ENCODE peak calls at places on chromosomes 3 and 15, in nine cellular contexts. K, N, Z, C, O, A, X, T and W are unnamed samples.
A peak's percentile ranks its signal among the peaks of the same experiment; 100 is the strongest.

GRCh38 chr3:172249039-172249438 is 199.2 kb downstream of the GHSR start:
- DNase-seq in Z (no peak), N (no peak), C (no peak), A (no peak), O (no peak), K (no peak), X (no peak), T (no peak), W (no peak)

GRCh38 chr15:37125143-37125542 is 24.8 kb upstream of the MEIS2 start:
- DNase-seq in X (no peak), O (no peak), C (no peak), N (no peak), K (no peak), Z (peak; percentile 61), T (no peak), A (no peak), W (no peak)

GRCh38 chr15:77580991-77581682 is 51.6 kb downstream of the LINGO1 start:
- DNase-seq in C (peak; percentile 60), X (no peak), T (no peak), A (no peak), Z (no peak), N (no peak), K (no peak), O (no peak), W (peak; percentile 44)

GRCh38 chr3:110521019-110521418 is 550.6 kb upstream of the NECTIN3 start:
- DNase-seq in O (no peak), Z (no peak), A (no peak), C (no peak), N (peak; percentile 97), X (no peak), K (no peak), T (no peak), W (no peak)

GRCh38 chr15:36175781-36176211 is 403.6 kb upstream of the CDIN1 start:
- DNase-seq in T (no peak), C (no peak), Z (no peak), N (no peak), X (no peak), K (no peak), A (no peak), O (no peak), W (no peak)

GRCh38 chr3:111715911-111716523 is 120.9 kb upstream of the ZBED2 start:
- DNase-seq in Z (no peak), K (no peak), C (peak; percentile 77), N (peak; percentile 65), O (no peak), T (peak; percentile 59), A (peak; percentile 47), X (no peak), W (peak; percentile 59)

GRCh38 chr15:91515188-91515754 is 338.2 kb upstream of the SLCO3A1 start:
- DNase-seq in X (no peak), C (no peak), K (no peak), N (peak; percentile 14), A (no peak), Z (peak; percentile 69), T (no peak), O (no peak), W (peak; percentile 26)

GRCh38 chr3:31066999-31067398 is 172.5 kb upstream of the GADL1 start:
- DNase-seq in A (no peak), K (no peak), O (no peak), Z (no peak), T (no peak), X (no peak), C (no peak), N (no peak), W (peak; percentile 26)

GRCh38 chr15:98779463-98780071 is 131.2 kb downstream of the IGF1R start:
- DNase-seq in C (peak; percentile 85), X (peak; percentile 80), T (peak; percentile 96), N (peak; percentile 77), K (peak; percentile 41), A (peak; percentile 64), O (peak; percentile 89), Z (peak; percentile 86), W (peak; percentile 76)

GRCh38 chr15:75823860-75824613 is 19.2 kb upstream of the UBE2Q2 start:
- DNase-seq in K (no peak), N (peak; percentile 64), O (no peak), X (no peak), C (no peak), A (peak; percentile 42), T (peak; percentile 69), Z (no peak), W (no peak)

GRCh38 chr3:36653095-36653494 is 111.3 kb downstream of the DCLK3 start:
- DNase-seq in A (no peak), K (no peak), Z (no peak), X (no peak), N (no peak), T (no peak), C (no peak), O (no peak), W (no peak)

GRCh38 chr15:39587291-39587909 is 6.5 kb downstream of the THBS1 start:
- DNase-seq in O (no peak), Z (no peak), X (no peak), K (no peak), N (peak; percentile 74), C (no peak), A (no peak), T (no peak), W (no peak)

GRCh38 chr3:136672457-136672856 is 79.7 kb downstream of the STAG1 start:
- DNase-seq in C (no peak), T (no peak), Z (no peak), N (no peak), O (no peak), A (no peak), K (no peak), X (no peak), W (no peak)

GRCh38 chr15:63915888-63916731 is 82.4 kb upstream of the HERC1 start:
- DNase-seq in T (peak; percentile 68), A (no peak), O (peak; percentile 61), C (no peak), N (peak; percentile 78), Z (no peak), K (no peak), X (no peak), W (no peak)

DNA sequence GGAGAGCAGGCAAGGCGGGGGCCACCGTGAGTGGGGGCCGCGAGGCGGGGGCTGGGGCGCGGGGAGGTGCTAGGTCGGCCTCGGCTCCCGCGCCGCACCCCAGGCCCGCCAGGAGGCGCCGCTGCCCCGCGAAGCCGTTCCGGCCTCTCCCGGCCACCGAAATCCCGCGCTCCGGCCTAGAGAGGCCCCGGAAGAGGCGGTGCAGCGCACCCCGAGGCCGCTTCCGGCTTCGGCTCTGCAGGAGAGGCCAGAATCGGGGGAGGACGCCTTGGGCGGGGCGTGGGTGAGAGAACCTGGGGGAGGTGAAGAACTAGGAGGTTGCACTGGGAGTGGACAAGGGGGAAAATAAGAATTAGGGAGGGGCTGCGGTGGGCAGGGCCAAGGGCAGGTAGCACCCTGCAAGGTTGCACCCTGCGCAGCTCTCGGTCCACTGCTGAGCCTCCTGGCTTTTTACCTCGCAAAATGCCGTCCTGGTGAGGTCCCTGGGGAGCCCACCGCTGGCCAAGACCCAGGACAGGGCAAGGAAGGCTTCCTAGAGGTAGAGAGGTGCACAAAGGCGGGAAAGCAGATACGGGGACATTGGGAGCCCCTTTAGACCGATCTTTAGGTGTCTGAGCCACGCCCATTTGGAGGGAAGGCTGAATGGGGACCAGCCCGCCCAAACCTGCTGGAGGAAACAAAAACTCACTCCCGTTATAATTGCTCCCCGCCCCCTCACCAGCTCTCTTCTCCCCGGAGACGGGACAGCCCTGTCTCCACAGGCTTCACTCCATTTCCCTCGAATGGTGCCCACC is 8.4 kb upstream of the GNAI2 start:
- DNase-seq in N (peak; percentile 62), Z (peak; percentile 95), X (peak; percentile 96), A (peak; percentile 82), C (peak; percentile 95), K (peak; percentile 61), T (peak; percentile 94), O (peak; percentile 99), W (peak; percentile 94)
- TF ChIP-seq POLR2AphosphoS5 in N (peak; percentile 81), Z (no peak), X (peak; percentile 59), A (peak; percentile 74), C (peak; percentile 52), K (peak; percentile 66), T (no peak), O (peak; percentile 93), W (peak; percentile 66)

DNA sequence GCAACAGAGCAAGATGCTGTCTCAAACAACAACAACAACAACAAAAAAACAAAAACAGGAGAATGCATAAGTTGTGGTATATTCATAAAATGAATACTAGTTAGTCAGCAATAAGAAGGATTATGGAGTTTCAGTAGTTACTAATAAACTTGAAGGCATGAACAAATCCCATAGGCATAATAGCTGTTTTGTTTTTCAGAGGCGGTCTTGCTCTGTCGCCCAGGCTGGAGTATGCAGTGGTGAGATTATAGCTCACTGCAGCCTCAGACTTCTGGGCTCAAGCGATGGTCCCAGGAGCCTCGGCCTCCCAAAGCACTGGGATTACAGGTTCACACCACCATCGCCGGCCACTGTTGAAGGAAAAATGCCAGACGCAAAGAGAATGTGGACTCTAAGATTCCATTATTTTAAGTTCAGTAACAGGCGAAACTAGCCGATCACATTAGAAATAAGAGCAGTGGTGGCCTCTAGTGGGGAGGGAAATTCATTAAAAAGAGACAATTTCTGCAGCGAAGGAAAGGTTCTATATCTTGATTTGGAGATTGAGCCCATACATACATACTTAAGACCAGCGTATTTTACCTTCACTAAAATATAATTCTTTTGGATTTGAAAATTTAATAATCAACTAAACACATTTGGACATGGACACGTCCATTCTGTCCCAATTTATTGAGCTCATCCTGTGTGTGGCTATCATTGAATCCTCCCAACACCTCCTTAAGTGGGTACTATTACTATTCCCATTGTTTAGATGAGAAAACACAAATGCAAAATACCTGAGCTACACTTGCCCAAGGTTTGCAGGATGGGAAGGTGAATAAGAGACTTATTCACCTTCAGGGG is 27.4 kb upstream of the HDAC11 start:
- DNase-seq in K (peak; percentile 17), C (no peak), N (peak; percentile 61), A (peak; percentile 63), T (no peak), Z (no peak), O (no peak), X (peak; percentile 24), W (no peak)
- H3K4me3 ChIP-seq in K (peak overlapping the region; percentile 64), C (peak overlapping the region; percentile 52), N (no peak overlapping the region), A (peak overlapping the region; percentile 70), T (no peak overlapping the region), Z (peak overlapping the region; percentile 53), O (peak overlapping the region; percentile 58), X (peak overlapping the region; percentile 57), W (peak overlapping the region; percentile 48)

DNA sequence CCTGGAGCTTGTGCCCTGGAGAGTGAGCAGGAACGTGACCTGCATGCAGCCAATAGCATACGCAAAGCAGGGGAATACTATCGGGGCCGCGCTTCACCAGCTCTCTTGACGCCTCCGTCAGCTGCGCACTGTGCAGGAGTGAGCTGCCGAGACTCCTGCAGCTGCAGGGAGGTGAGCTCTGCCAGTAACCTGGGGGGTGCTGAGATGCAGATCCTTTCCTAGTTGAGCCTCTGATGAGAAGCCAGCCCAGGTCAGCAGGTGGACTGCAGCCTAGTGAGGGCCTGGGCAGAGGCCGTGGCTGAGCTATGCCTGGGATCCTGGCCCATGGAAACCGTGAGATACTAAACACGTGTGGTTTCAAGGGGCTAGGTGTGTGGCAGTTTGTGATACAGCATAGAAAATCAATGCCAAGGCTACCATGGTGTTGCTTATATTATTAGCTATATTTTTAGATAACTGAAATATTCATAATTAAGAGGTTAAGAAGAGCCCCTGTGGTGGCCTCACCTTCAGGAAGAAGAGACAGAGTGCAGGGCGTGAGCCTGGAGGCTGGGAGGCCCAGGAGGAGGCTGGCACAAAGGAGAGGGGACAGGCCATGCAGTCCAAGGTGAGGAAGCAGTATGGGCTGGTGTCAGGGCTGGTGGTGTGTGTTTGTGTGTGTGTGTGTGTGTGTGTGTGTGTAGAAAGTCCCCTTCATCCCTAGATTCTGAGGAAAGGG is 5.9 kb upstream of the DNAJB8 start:
- DNase-seq in C (no peak), K (no peak), A (no peak), O (no peak), N (no peak), T (no peak), X (no peak), Z (no peak), W (no peak)
- TF ChIP-seq POLR2A in C (no peak), K (no peak), A (no peak), O (no peak), N (no peak), T (no peak), X (no peak), Z (no peak), W (no peak)

GRCh38 chr3:15326673-15327072 is 5.7 kb downstream of the SH3BP5 start:
- DNase-seq in K (no peak), X (no peak), C (no peak), A (no peak), O (no peak), Z (no peak), N (no peak), T (no peak), W (no peak)
- TF ChIP-seq POLR2AphosphoS5 in K (no peak), X (no peak), C (no peak), A (no peak), O (no peak), Z (no peak), N (no peak), T (no peak), W (no peak)